ENCODE peak calls at places on chromosomes 2 and 18, in six cellular contexts. X, O, N, I, Q and G are unnamed samples.
A peak's percentile ranks its signal among the peaks of the same experiment; 100 is the strongest.

GRCh38 chr18:25496544-25496943 is 144.6 kb upstream of the ZNF521 start:
- DNase-seq in N (no peak), I (no peak), O (no peak), Q (no peak), X (no peak), G (no peak)

GRCh38 chr18:71850602-71851001 is 693.5 kb downstream of the CBLN2 start:
- DNase-seq in N (no peak), O (no peak), I (no peak), Q (no peak), X (no peak), G (no peak)

GRCh38 chr2:229431331-229431954 is 160.4 kb upstream of the PID1 start:
- DNase-seq in I (peak; percentile 23), O (peak; percentile 62), N (peak; percentile 57), X (no peak), Q (peak; percentile 46), G (no peak)

GRCh38 chr18:42274488-42275137 is 319.6 kb downstream of the PIK3C3 start:
- DNase-seq in Q (no peak), I (no peak), N (no peak), O (no peak), X (no peak), G (peak; percentile 46)

GRCh38 chr18:57561728-57562423 is 24.6 kb downstream of the FECH start:
- DNase-seq in I (peak; percentile 51), N (peak; percentile 16), X (no peak), Q (peak; percentile 20), O (no peak), G (peak; percentile 49)

GRCh38 chr2:203164311-203164935 is 74.4 kb upstream of the CYP20A1 start:
- DNase-seq in X (no peak), O (no peak), I (no peak), Q (peak; percentile 14), N (no peak), G (no peak)

GRCh38 chr2:182672471-182673165 is 43.4 kb upstream of the DNAJC10 start:
- DNase-seq in Q (peak; percentile 80), I (no peak), X (no peak), O (no peak), N (peak; percentile 23), G (no peak)

GRCh38 chr2:52857722-52858121 is 909.9 kb upstream of the CHAC2 start:
- DNase-seq in I (no peak), Q (no peak), O (no peak), X (no peak), N (no peak), G (no peak)

GRCh38 chr2:96984300-96984699 is 2.1 kb downstream of the FAM178B start:
- DNase-seq in X (no peak), I (no peak), O (no peak), Q (no peak), N (no peak), G (no peak)

GRCh38 chr2:96985181-96985580 is 1.2 kb downstream of the FAM178B start:
- DNase-seq in I (no peak), X (no peak), O (no peak), Q (no peak), N (no peak), G (no peak)

GRCh38 chr2:96987264-96987909 is 1.0 kb upstream of the FAM178B start:
- DNase-seq in O (no peak), Q (no peak), X (no peak), I (no peak), N (no peak), G (no peak)

DNA sequence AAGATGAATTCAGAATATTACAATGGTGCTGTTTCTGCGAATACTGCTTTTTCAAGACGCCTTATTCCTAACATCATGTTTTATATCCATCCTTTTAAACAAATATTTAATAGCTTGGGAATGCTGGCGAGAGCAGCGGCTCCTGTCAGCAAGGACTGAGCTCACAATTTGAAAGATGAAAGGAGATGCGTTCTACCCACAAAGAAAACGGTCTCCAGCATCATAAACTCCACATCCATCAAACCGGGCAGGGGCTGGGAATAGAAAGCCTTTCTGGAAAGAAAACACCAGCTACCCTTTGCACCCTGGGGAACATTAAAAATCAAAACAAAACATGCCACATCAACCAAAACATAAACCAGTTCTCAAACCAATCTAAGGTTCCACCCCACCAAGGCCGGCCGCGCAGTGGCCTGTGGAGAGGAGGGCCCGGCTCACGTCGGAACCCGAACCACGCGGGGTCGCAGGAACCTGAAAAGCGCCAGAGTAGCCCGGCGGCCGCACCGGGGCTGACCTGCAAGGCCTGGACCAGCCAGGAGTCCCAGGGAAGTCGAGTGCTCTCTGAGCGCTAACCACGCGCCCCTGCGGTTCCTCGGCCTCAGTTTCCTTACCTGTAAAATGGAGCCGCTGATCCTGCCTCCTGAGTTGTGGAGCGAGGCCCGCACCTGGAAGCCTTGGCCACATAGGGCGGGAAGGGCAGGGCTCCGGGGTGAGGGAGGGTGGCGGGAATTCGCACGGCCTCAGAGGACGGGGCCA is 572 bp downstream of the FAM178B start:
- DNase-seq in X (no peak), N (no peak), O (no peak), Q (no peak), I (no peak), G (no peak)
- H3K4me3 ChIP-seq in X (no peak overlapping the region), N (no peak overlapping the region), O (no peak overlapping the region), Q (no peak overlapping the region), I (no peak overlapping the region), G (no peak overlapping the region)

DNA sequence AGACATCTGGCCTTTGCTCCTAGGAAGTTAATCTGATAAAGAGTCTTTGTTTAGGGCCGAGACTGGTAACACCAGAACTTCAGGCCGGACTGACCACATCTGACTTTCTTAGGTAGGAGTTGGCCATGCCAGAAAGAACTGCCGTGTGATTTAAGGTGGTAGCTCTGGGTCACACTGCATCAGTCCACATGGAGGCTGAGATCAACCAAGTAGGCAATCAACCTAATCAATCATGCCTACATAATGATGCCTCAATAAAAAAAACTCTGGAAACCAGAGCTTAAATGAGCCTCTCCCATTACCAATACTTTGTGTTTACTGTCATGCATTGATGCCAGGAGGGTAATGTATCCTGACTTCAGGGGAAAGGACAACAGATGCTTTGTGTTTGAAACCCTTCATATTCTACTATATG is 44.1 kb upstream of the ORC2 start:
- DNase-seq in I (no peak), Q (no peak), O (peak; percentile 58), X (no peak), N (no peak), G (no peak)
- H3K27ac ChIP-seq in I (no peak overlapping the region), Q (no peak overlapping the region), O (no peak overlapping the region), X (no peak overlapping the region), N (no peak overlapping the region), G (no peak overlapping the region)

GRCh38 chr2:154507186-154507585 is 191.3 kb upstream of the KCNJ3 start:
- DNase-seq in O (no peak), N (peak; percentile 8), I (no peak), Q (no peak), X (no peak), G (no peak)
- TF ChIP-seq CTCF in O (no peak), N (no peak), I (no peak), Q (no peak), X (no peak), G (peak; percentile 9)

GRCh38 chr2:260507-261161 is 3.2 kb downstream of the SH3YL1 start:
- DNase-seq in Q (no peak), N (no peak), X (peak; percentile 64), I (no peak), O (no peak), G (no peak)

GRCh38 chr2:259789-260331 is 4.0 kb downstream of the SH3YL1 start:
- DNase-seq in N (no peak), I (no peak), Q (no peak), O (no peak), X (no peak), G (no peak)

GRCh38 chr2:263022-263738 is 652 bp downstream of the SH3YL1 start:
- DNase-seq in Q (no peak), O (no peak), I (no peak), X (no peak), N (no peak), G (no peak)

GRCh38 chr2:263774-264492 is at the start of gene SH3YL1:
- DNase-seq in N (peak; percentile 16), O (peak; percentile 71), X (peak; percentile 65), I (no peak), Q (peak; percentile 51), G (no peak)

DNA sequence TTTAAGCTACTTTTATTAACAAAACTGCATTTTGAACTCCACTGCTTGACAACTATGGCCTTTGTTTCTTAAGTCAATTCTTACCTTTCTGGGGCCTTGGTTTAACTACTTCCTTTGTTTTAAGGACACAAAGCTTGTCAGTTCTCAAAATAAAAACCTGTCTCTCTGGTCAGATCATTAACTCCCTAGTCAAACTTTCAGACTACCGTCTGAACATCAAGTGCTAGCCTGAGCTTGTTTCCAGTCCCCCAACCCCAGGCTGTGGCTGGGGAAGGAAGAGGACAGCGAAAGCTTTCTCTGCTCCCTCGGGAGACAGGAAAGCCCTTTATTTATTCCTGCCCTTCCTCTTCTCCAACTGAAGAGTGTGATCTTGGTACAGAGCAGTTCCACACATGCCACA is 1.7 kb downstream of the SH3YL1 start:
- DNase-seq in Q (no peak), N (no peak), I (no peak), O (no peak), X (no peak), G (no peak)
- H3K4me3 ChIP-seq in Q (no peak overlapping the region), N (no peak overlapping the region), I (no peak overlapping the region), O (no peak overlapping the region), X (no peak overlapping the region), G (no peak overlapping the region)

GRCh38 chr2:233400961-233401360 is 46.7 kb downstream of the DGKD start:
- DNase-seq in N (no peak), X (no peak), O (no peak), Q (no peak), I (no peak), G (no peak)
- H3K27ac ChIP-seq in N (no peak overlapping the region), X (no peak overlapping the region), O (no peak overlapping the region), Q (no peak overlapping the region), I (no peak overlapping the region), G (no peak overlapping the region)

DNA sequence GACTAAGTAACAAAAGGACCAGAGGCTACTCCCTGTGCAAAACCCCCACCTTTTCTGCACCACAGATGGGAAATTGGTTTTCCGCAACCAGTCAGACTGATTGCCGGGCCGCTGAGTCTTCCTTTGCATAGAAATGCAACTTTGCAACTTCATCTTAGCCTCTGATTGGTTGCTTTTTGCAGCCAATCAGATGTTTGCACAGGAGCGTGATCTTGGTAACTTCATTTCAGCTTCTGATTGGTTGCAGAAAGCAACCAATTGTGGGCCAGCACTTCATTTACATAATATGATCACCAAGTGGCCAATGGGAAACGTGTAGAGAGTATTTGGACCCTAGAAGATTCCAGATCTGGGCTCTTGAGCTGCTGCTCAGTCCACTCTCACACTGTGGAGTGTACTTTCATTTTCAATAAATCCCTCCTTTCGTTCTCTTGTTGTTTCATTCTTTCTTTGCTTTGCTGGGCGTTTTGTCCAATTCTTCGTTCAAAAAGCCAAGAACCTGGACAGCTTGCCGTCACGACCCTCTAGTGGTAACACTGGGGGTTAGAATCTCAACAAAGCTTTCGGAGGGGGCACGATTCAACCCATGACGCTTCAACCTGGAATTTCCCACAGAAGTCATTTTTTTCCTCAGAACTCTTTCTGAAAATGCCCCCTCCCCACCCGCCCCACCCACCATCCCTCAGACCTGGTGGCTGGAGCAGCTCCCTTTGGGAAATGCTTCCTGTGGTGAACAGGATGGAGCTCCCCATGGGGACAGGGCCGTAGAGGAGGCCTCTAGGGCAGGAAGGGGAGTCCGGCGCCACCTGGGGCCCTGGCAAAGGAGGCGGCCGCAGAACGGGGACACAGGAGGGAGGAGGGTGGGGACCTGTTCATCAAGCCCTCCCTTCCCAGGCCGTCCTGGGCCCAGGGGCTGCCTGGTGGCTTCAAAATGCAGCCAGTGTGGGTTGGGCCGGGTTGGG is 31.8 kb upstream of the KCNF1 start:
- DNase-seq in X (no peak), N (no peak), I (no peak), O (peak; percentile 32), Q (no peak), G (no peak)
- TF ChIP-seq CTCF in X (no peak), N (no peak), I (no peak), O (no peak), Q (no peak), G (no peak)